ENCODE peak calls at places on chromosomes 5 and 9, in ten cellular contexts. B is tibial nerve, D is A549, P is suprapubic skin, G is H1, T is transverse colon, K is stomach, A is sigmoid colon, O is GM12878, M is K562. E is an unnamed sample. For H3K4me1, the result is how much of the 10 kb centered on the place peaks cover.

GRCh38 chr5:113612060-113612496 is 98.6 kb downstream of the YTHDC2 start:
- DNase-seq in A (no peak), D (peak), T (no peak), K (no peak), O (no peak), M (peak), G (no peak), B (no peak), P (no peak), E (no peak)

GRCh38 chr9:99340281-99340680 is 118.2 kb downstream of the SEC61B start:
- DNase-seq in K (no peak), G (no peak), D (no peak), B (no peak), A (no peak), T (no peak), P (no peak), M (no peak), O (no peak), E (no peak)

GRCh38 chr9:684055-684949 is 157.2 kb upstream of the DMRT1 start:
- DNase-seq in A (no peak), T (no peak), O (no peak), M (no peak), G (no peak), B (no peak), D (no peak), P (no peak), K (no peak), E (no peak)

GRCh38 chr9:106358331-106358730 is 504.6 kb upstream of the ZNF462 start:
- DNase-seq in B (no peak), P (no peak), T (no peak), O (no peak), M (no peak), K (no peak), A (no peak), D (no peak), G (no peak), E (no peak)

GRCh38 chr9:105299190-105299854 is 54.9 kb downstream of the SLC44A1 start:
- DNase-seq in M (peak), O (no peak), G (no peak), T (peak), P (no peak), A (no peak), B (no peak), K (peak), D (peak), E (no peak)

GRCh38 chr9:112061152-112061740 is 113.9 kb downstream of the SUSD1 start:
- DNase-seq in B (no peak), P (no peak), G (no peak), M (peak), K (peak), D (peak), T (peak), A (peak), O (peak), E (no peak)

GRCh38 chr5:72166070-72166979 is 59.0 kb downstream of the MAP1B start:
- DNase-seq in D (no peak), T (no peak), G (peak), K (no peak), B (no peak), O (no peak), A (peak), P (no peak), M (peak), E (peak)

GRCh38 chr9:106653111-106653697 is 209.8 kb upstream of the ZNF462 start:
- DNase-seq in A (no peak), G (no peak), K (no peak), M (no peak), D (no peak), B (no peak), O (no peak), P (no peak), T (no peak), E (no peak)

GRCh38 chr5:73119492-73120157 is 750 bp upstream of the TMEM171 start:
- DNase-seq in B (no peak), G (peak), A (no peak), T (peak), M (no peak), K (peak), P (no peak), D (peak), O (no peak), E (no peak)

GRCh38 chr5:2900360-2900759 is 148.9 kb upstream of the IRX2 start:
- DNase-seq in B (no peak), T (no peak), A (no peak), M (no peak), G (peak), D (no peak), P (peak), O (no peak), K (no peak), E (no peak)

GRCh38 chr9:124180557-124180956 is 77.2 kb upstream of the NEK6 start:
- DNase-seq in O (no peak), A (peak), P (peak), D (no peak), T (peak), B (peak), M (no peak), K (peak), G (no peak), E (no peak)

GRCh38 chr5:173662896-173663809 is 46.7 kb upstream of the BOD1 start:
- DNase-seq in P (peak), G (no peak), B (no peak), A (no peak), K (no peak), D (no peak), O (no peak), T (no peak), M (no peak), E (no peak)

DNA sequence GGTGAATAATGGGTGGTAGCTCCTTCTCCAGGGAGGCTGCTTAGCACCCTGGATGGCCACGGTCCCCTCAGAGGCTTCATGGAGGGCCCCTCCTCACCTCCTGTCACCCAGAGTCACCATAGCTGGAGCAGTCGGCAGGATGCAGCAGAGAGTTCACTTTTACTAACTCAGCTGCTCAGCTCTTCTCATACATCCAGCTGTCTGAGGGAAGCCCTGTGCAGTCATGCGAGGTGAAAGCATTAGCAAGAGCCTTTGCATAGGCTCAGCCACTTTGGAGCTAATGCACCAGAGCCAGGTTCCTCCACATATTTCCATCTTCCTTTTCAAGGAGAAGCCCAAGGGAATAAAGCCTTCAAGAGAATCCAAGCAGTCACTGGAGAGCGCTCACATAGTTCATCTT is 499.2 kb downstream of the BNC2 start:
- DNase-seq in B (no peak), A (no peak), P (no peak), K (no peak), D (no peak), G (no peak), M (no peak), T (no peak), O (no peak), E (no peak)
- H3K4me1 ChIP-seq in B (under half), A (under half), P (under half), K (under half), D (under half), G (under half), M (under half), T (under half), O (under half), E (under half)

DNA sequence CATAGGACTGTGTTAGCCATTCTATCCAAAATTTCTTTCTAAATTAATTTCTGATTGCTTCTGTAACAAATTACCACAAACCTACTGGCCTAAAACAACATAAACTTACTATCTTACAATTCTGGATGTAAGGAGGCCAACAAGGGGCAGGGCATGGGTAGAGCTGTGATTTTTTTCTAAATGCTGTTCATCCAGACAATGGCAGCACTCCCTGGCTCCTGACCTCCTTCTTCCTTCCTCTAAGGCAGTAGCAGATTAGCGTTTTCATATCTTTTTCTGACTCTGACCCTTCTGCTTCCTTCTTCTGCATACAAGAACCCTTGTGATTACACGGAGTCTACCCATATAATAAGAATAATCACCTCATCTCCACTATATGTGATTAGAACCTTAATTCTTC is 1005.8 kb downstream of the CDH12 start:
- DNase-seq in K (no peak), M (no peak), T (no peak), P (no peak), B (no peak), D (no peak), A (no peak), O (no peak), G (no peak), E (no peak)
- TF ChIP-seq POLR2A in K (no peak), M (no peak), T (no peak), P (no peak), B (no peak), D (no peak), A (no peak), O (no peak), G (no peak), E (no peak)

DNA sequence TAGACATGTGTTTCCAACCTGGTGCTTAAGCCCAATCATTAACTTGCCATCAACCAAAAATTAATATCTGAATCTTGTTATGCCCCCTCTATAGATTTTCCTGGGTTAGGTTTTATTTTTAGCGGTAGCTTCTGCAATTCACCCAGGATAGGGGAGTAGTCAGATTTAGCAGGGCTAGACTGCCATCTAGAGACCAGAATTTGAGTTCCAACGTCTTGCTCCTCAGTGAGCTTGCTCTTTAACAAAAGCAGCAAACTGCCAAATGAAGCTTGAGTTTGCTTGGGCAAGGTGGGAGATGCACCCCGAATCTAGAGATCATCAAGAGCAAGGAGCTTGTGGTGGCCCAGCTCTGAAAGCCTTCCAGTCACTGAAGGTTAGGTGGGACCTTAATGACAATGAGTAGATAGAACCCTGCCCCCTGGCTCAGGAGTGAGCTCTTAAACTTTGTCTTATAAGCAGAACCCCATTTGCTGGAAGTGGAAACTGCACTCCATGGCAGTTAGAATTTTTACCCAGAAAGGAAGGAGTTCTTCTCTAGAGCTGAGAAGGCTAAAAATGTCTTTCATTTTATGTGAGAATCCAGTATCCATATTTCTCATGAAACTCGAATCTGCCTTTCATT is 456.1 kb downstream of the RASEF start:
- DNase-seq in T (peak), G (peak), O (peak), B (no peak), K (peak), A (peak), M (peak), P (no peak), D (peak), E (no peak)
- TF ChIP-seq EP300 in T (no peak), G (no peak), O (no peak), B (no peak), K (no peak), A (no peak), M (no peak), P (no peak), D (no peak), E (no peak)

GRCh38 chr5:166320923-166321480 is 1970.4 kb upstream of the WWC1 start:
- DNase-seq in G (no peak), P (no peak), K (no peak), M (no peak), O (no peak), T (no peak), A (no peak), D (no peak), B (no peak), E (no peak)
- H3K4me1 ChIP-seq in G (under half), P (under half), K (under half), M (under half), O (under half), T (under half), A (under half), D (under half), B (under half), E (under half)

GRCh38 chr9:113150670-113151591 is at the start of gene SLC31A2:
- DNase-seq in P (peak), M (peak), O (peak), A (peak), T (peak), B (peak), G (peak), D (peak), K (peak), E (peak)
- TF ChIP-seq POLR2A in P (peak), M (peak), O (peak), A (peak), T (peak), B (no peak), G (no peak), D (peak), K (no peak), E (peak)

GRCh38 chr5:98936948-98937715 is 8.3 kb upstream of the CHD1 start:
- DNase-seq in M (no peak), D (no peak), K (no peak), G (no peak), P (no peak), T (no peak), B (no peak), A (no peak), O (no peak), E (no peak)

GRCh38 chr5:98938459-98938858 is 9.7 kb upstream of the CHD1 start:
- DNase-seq in M (no peak), B (no peak), A (no peak), O (no peak), K (no peak), P (no peak), G (no peak), T (no peak), D (peak), E (no peak)

GRCh38 chr5:98941131-98941883 is 12.5 kb upstream of the CHD1 start:
- DNase-seq in B (no peak), A (no peak), K (no peak), O (no peak), G (no peak), M (no peak), D (no peak), P (no peak), T (no peak), E (no peak)

GRCh38 chr5:98942849-98943248 is 14.0 kb upstream of the CHD1 start:
- DNase-seq in T (no peak), B (no peak), K (no peak), A (no peak), D (no peak), G (no peak), P (no peak), O (no peak), M (no peak), E (no peak)

GRCh38 chr5:98940586-98940985 is 11.8 kb upstream of the CHD1 start:
- DNase-seq in O (no peak), T (no peak), G (no peak), A (no peak), B (no peak), K (no peak), P (no peak), D (no peak), M (no peak), E (no peak)
- TF ChIP-seq EP300 in O (no peak), T (no peak), G (no peak), A (no peak), B (no peak), K (no peak), P (no peak), D (no peak), M (no peak), E (no peak)

GRCh38 chr9:94870793-94871558 is 144.5 kb downstream of the AOPEP start:
- DNase-seq in B (no peak), K (no peak), G (peak), A (no peak), O (no peak), P (no peak), T (no peak), D (peak), M (no peak), E (no peak)
- H3K4me1 ChIP-seq in B (half or more), K (under half), G (under half), A (under half), O (under half), P (half or more), T (under half), D (half or more), M (under half), E (under half)

GRCh38 chr5:141897425-141897824 is 19.2 kb upstream of the PCDH1 start:
- DNase-seq in A (no peak), B (no peak), G (no peak), D (no peak), P (no peak), M (no peak), T (no peak), O (no peak), K (no peak), E (no peak)
- TF ChIP-seq POLR2A in A (no peak), B (no peak), G (no peak), D (no peak), P (no peak), M (no peak), T (no peak), O (no peak), K (no peak), E (no peak)

GRCh38 chr9:72875221-72875620 is 77.6 kb downstream of the ALDH1A1 start:
- DNase-seq in P (no peak), B (no peak), D (no peak), K (no peak), M (no peak), T (no peak), G (no peak), A (no peak), O (no peak), E (no peak)
- TF ChIP-seq EP300 in P (no peak), B (no peak), D (no peak), K (no peak), M (no peak), T (no peak), G (no peak), A (no peak), O (no peak), E (no peak)

E was measured in ovary.